ENCODE peak calls at places on chromosome 17, in eight cellular contexts. S is HL-60, M is AG09309, T is astrocyte, R is foreskin fibroblast, W is vagina, L is lower lobe of right lung, Y is choroid plexus epithelial cell. D is an unnamed sample.
A peak's percentile ranks its signal among the peaks of the same experiment; 100 is the strongest.

GRCh38 chr17:19646788-19647696 is 1.5 kb upstream of the ALDH3A2 start:
- DNase-seq in S (peak; percentile 1), M (no peak), T (no peak), R (peak; percentile 57), W (no peak), L (no peak), Y (peak; percentile 42), D (no peak)

GRCh38 chr17:9696279-9697044 is 51.1 kb downstream of the USP43 start:
- DNase-seq in S (no peak), M (no peak), T (no peak), R (no peak), W (no peak), L (no peak), Y (no peak), D (no peak)

GRCh38 chr17:49549311-49549605 is 26.4 kb upstream of the NXPH3 start:
- DNase-seq in S (no peak), M (no peak), T (no peak), R (no peak), W (no peak), L (no peak), Y (no peak), D (no peak)

GRCh38 chr17:75819723-75820410 is 24.3 kb downstream of the UNC13D start:
- DNase-seq in S (no peak), M (no peak), T (no peak), R (no peak), W (no peak), L (no peak), Y (no peak), D (no peak)

GRCh38 chr17:62614142-62614541 is 13.3 kb upstream of the MRC2 start:
- DNase-seq in S (no peak), M (peak; percentile 79), T (peak; percentile 91), R (peak; percentile 97), W (no peak), L (no peak), Y (peak; percentile 97), D (no peak)

GRCh38 chr17:3657588-3657869 is 10.8 kb downstream of the TAX1BP3 start:
- DNase-seq in S (no peak), M (no peak), T (no peak), R (no peak), W (no peak), L (no peak), Y (no peak), D (no peak)

GRCh38 chr17:64159051-64159590 is 29.2 kb upstream of the ERN1 start:
- DNase-seq in S (no peak), M (no peak), T (no peak), R (no peak), W (no peak), L (no peak), Y (no peak), D (no peak)

GRCh38 chr17:72556944-72557826 is 436.4 kb downstream of the SOX9 start:
- DNase-seq in S (peak; percentile 65), M (no peak), T (peak; percentile 23), R (peak; percentile 80), W (no peak), L (peak; percentile 74), Y (peak; percentile 72), D (peak; percentile 23)

GRCh38 chr17:41977991-41978390 is 11.4 kb downstream of the CNP start:
- DNase-seq in S (no peak), M (no peak), T (no peak), R (no peak), W (no peak), L (no peak), Y (no peak), D (no peak)

GRCh38 chr17:60154616-60155426 is 5.0 kb downstream of the CA4 start:
- DNase-seq in S (no peak), M (peak; percentile 58), T (peak; percentile 78), R (peak; percentile 88), W (no peak), L (peak; percentile 37), Y (peak; percentile 66), D (no peak)

GRCh38 chr17:29760279-29760721 is 137.6 kb upstream of the CORO6 start:
- DNase-seq in S (peak; percentile 27), M (no peak), T (peak; percentile 70), R (peak; percentile 44), W (no peak), L (no peak), Y (peak; percentile 67), D (peak; percentile 35)

GRCh38 chr17:81004336-81005015 is 12.8 kb downstream of the CHMP6 start:
- DNase-seq in S (no peak), M (no peak), T (no peak), R (no peak), W (no peak), L (no peak), Y (no peak), D (no peak)

GRCh38 chr17:66790476-66791061 is 44.3 kb upstream of the CACNG5 start:
- DNase-seq in S (no peak), M (no peak), T (peak; percentile 33), R (no peak), W (no peak), L (no peak), Y (peak; percentile 9), D (no peak)

GRCh38 chr17:34723875-34724274 is 144.5 kb downstream of the TMEM132E start:
- DNase-seq in S (no peak), M (no peak), T (no peak), R (no peak), W (no peak), L (no peak), Y (no peak), D (no peak)

GRCh38 chr17:14078027-14078426 is 8.7 kb downstream of the COX10 start:
- DNase-seq in S (no peak), M (no peak), T (no peak), R (no peak), W (no peak), L (no peak), Y (no peak), D (no peak)

GRCh38 chr17:43359469-43360105 is 39.2 kb upstream of the ARL4D start:
- DNase-seq in S (no peak), M (no peak), T (no peak), R (no peak), W (no peak), L (no peak), Y (no peak), D (no peak)

GRCh38 chr17:76149214-76149613 is 8.2 kb upstream of the FOXJ1 start:
- DNase-seq in S (no peak), M (no peak), T (no peak), R (no peak), W (no peak), L (no peak), Y (no peak), D (no peak)

GRCh38 chr17:41792835-41793748 is 6.6 kb upstream of the JUP start:
- DNase-seq in S (no peak), M (no peak), T (peak; percentile 66), R (peak; percentile 57), W (no peak), L (peak; percentile 75), Y (peak; percentile 64), D (no peak)

GRCh38 chr17:55693244-55694216 is 29.1 kb downstream of the TMEM100 start:
- DNase-seq in S (peak; percentile 29), M (no peak), T (no peak), R (peak; percentile 82), W (no peak), L (no peak), Y (peak; percentile 51), D (no peak)

GRCh38 chr17:72792771-72793170 is 299.7 kb downstream of the SLC39A11 start:
- DNase-seq in S (no peak), M (no peak), T (no peak), R (no peak), W (no peak), L (no peak), Y (no peak), D (no peak)

DNA sequence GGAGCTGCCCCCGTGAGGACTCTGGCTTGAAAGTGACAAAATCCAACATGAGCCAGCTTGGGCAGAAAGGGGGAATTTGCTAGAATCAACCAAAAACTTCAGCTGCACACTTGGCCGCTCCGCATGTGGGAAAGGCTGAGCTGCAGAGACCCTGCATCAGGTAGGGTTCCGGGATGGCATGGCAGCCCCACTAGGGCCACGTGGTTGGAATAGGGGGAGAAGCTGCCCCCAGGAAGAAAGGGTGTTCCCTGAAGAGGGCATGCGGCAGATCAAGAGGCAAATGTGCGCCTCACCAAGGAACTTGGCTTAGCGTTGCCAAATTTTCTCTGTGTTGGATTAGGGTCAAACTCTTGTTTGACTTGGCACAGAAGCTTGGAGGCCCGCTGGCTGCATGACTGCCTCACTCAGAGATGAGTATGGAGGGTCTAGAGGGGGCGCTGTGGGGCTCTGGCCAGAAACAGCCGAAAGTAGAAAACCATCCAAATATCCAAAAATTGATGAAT is 29.2 kb upstream of the WFIKKN2 start:
- DNase-seq in S (no peak), M (no peak), T (no peak), R (no peak), W (no peak), L (no peak), Y (peak; percentile 73), D (no peak)
- TF ChIP-seq CTCF in S (no peak), M (no peak), T (no peak), R (no peak), W (no peak), L (no peak), Y (peak; percentile 63), D (no peak)

GRCh38 chr17:2357237-2357636 is 19.9 kb downstream of the SGSM2 start:
- DNase-seq in S (no peak), M (no peak), T (no peak), R (no peak), W (no peak), L (no peak), Y (no peak), D (no peak)
- TF ChIP-seq CTCF in S (no peak), M (no peak), T (no peak), R (no peak), W (no peak), L (no peak), Y (no peak), D (no peak)

GRCh38 chr17:37212184-37212583 is 163.6 kb upstream of the C17orf78 start:
- DNase-seq in S (no peak), M (no peak), T (no peak), R (peak; percentile 16), W (no peak), L (no peak), Y (peak; percentile 59), D (no peak)
- TF ChIP-seq CTCF in S (no peak), M (peak; percentile 26), T (no peak), R (peak; percentile 31), W (no peak), L (no peak), Y (peak; percentile 52), D (no peak)

GRCh38 chr17:2400474-2400866 is 390 bp downstream of the MNT start:
- DNase-seq in S (peak; percentile 54), M (no peak), T (no peak), R (peak; percentile 65), W (no peak), L (peak; percentile 82), Y (peak; percentile 66), D (peak; percentile 58)

GRCh38 chr17:2398655-2399571 is 1.9 kb downstream of the MNT start:
- DNase-seq in S (peak; percentile 40), M (peak; percentile 29), T (peak; percentile 73), R (peak; percentile 85), W (no peak), L (peak; percentile 84), Y (peak; percentile 82), D (peak; percentile 60)

GRCh38 chr17:2400877-2401425 is at the start of gene MNT:
- DNase-seq in S (peak; percentile 85), M (peak; percentile 76), T (peak; percentile 87), R (peak; percentile 98), W (no peak), L (peak; percentile 96), Y (peak; percentile 98), D (peak; percentile 95)

GRCh38 chr17:2398188-2398587 is 2.7 kb downstream of the MNT start:
- DNase-seq in S (no peak), M (no peak), T (no peak), R (no peak), W (no peak), L (no peak), Y (no peak), D (no peak)

GRCh38 chr17:2399572-2400473 is 1.0 kb downstream of the MNT start:
- DNase-seq in S (peak; percentile 85), M (peak; percentile 88), T (peak; percentile 85), R (peak; percentile 99), W (no peak), L (peak; percentile 97), Y (peak; percentile 98), D (peak; percentile 96)
- TF ChIP-seq CTCF in S (no peak), M (no peak), T (no peak), R (no peak), W (no peak), L (no peak), Y (no peak), D (no peak)